ENCODE peak calls at places on chromosomes 7 and 10, in six cellular contexts. One of them, this sample, is unnamed.
A peak's percentile ranks its signal among the peaks of the same experiment; 100 is the strongest.

GRCh38 chr10:11404931-11405330 is 206.5 kb downstream of the USP6NL start:
- DNase-seq in Calu3: no peak
- DNase-seq in MCF 10A: no peak
- DNase-seq in HCT116: no peak
- DNase-seq in dorsolateral prefrontal cortex: no peak
- DNase-seq in Peyer's patch: no peak
- DNase-seq in this sample: no peak

GRCh38 chr7:108203433-108204002 is 73.4 kb upstream of the LAMB4 start:
- DNase-seq in MCF 10A: no peak
- DNase-seq in Calu3: no peak
- DNase-seq in Peyer's patch: no peak
- DNase-seq in HCT116: no peak
- DNase-seq in dorsolateral prefrontal cortex: no peak
- DNase-seq in this sample: no peak

GRCh38 chr10:85238676-85239075 is 910.3 kb downstream of the CCSER2 start:
- DNase-seq in Calu3: no peak
- DNase-seq in MCF 10A: no peak
- DNase-seq in Peyer's patch: no peak
- DNase-seq in HCT116: no peak
- DNase-seq in dorsolateral prefrontal cortex: no peak
- DNase-seq in this sample: no peak

GRCh38 chr7:149564340-149565095 is 66.9 kb upstream of the ZNF746 start:
- DNase-seq in dorsolateral prefrontal cortex: peak; percentile 31
- DNase-seq in MCF 10A: no peak
- DNase-seq in Peyer's patch: no peak
- DNase-seq in HCT116: no peak
- DNase-seq in Calu3: no peak
- DNase-seq in this sample: no peak

GRCh38 chr10:123781956-123782500 is 109.6 kb downstream of the CPXM2 start:
- DNase-seq in dorsolateral prefrontal cortex: no peak
- DNase-seq in HCT116: no peak
- DNase-seq in MCF 10A: no peak
- DNase-seq in Calu3: no peak
- DNase-seq in Peyer's patch: no peak
- DNase-seq in this sample: no peak

GRCh38 chr7:157538735-157539134 is 201.9 kb downstream of the DNAJB6 start:
- DNase-seq in Peyer's patch: no peak
- DNase-seq in dorsolateral prefrontal cortex: no peak
- DNase-seq in HCT116: no peak
- DNase-seq in MCF 10A: no peak
- DNase-seq in Calu3: no peak
- DNase-seq in this sample: no peak

GRCh38 chr7:155962191-155962967 is 150.1 kb upstream of the SHH start:
- DNase-seq in MCF 10A: peak; percentile 79
- DNase-seq in Peyer's patch: no peak
- DNase-seq in dorsolateral prefrontal cortex: no peak
- DNase-seq in HCT116: peak; percentile 84
- DNase-seq in Calu3: peak; percentile 70
- DNase-seq in this sample: no peak

GRCh38 chr7:116633131-116633988 is 38.6 kb upstream of the MET start:
- DNase-seq in Calu3: no peak
- DNase-seq in MCF 10A: peak; percentile 84
- DNase-seq in Peyer's patch: no peak
- DNase-seq in HCT116: no peak
- DNase-seq in dorsolateral prefrontal cortex: no peak
- DNase-seq in this sample: no peak

GRCh38 chr7:151686016-151686766 is 166.5 kb upstream of the RHEB start:
- DNase-seq in HCT116: no peak
- DNase-seq in Peyer's patch: no peak
- DNase-seq in dorsolateral prefrontal cortex: peak; percentile 35
- DNase-seq in MCF 10A: no peak
- DNase-seq in Calu3: no peak
- DNase-seq in this sample: no peak

GRCh38 chr7:51009716-51010496 is 227.2 kb upstream of the GRB10 start:
- DNase-seq in Calu3: no peak
- DNase-seq in HCT116: no peak
- DNase-seq in MCF 10A: peak; percentile 81
- DNase-seq in Peyer's patch: no peak
- DNase-seq in dorsolateral prefrontal cortex: no peak
- DNase-seq in this sample: peak; percentile 77

GRCh38 chr7:2024227-2024918 is 208.4 kb downstream of the MAD1L1 start:
- DNase-seq in Calu3: no peak
- DNase-seq in Peyer's patch: no peak
- DNase-seq in dorsolateral prefrontal cortex: no peak
- DNase-seq in MCF 10A: no peak
- DNase-seq in HCT116: no peak
- DNase-seq in this sample: no peak

GRCh38 chr10:29305031-29305335 is 16.1 kb downstream of the LYZL1 start:
- DNase-seq in MCF 10A: no peak
- DNase-seq in HCT116: no peak
- DNase-seq in Peyer's patch: no peak
- DNase-seq in Calu3: no peak
- DNase-seq in dorsolateral prefrontal cortex: no peak
- DNase-seq in this sample: no peak

GRCh38 chr10:88038268-88038667 is 174.8 kb downstream of the PTEN start:
- DNase-seq in Calu3: no peak
- DNase-seq in dorsolateral prefrontal cortex: no peak
- DNase-seq in Peyer's patch: no peak
- DNase-seq in MCF 10A: peak; percentile 74
- DNase-seq in HCT116: no peak
- DNase-seq in this sample: no peak

GRCh38 chr10:74518076-74518475 is 308.3 kb upstream of the KAT6B start:
- DNase-seq in HCT116: no peak
- DNase-seq in dorsolateral prefrontal cortex: no peak
- DNase-seq in MCF 10A: no peak
- DNase-seq in Peyer's patch: no peak
- DNase-seq in Calu3: no peak
- DNase-seq in this sample: no peak

GRCh38 chr10:78365711-78366110 is 332.0 kb downstream of the RPS24 start:
- DNase-seq in Calu3: no peak
- DNase-seq in Peyer's patch: no peak
- DNase-seq in HCT116: no peak
- DNase-seq in MCF 10A: no peak
- DNase-seq in dorsolateral prefrontal cortex: no peak
- DNase-seq in this sample: no peak

GRCh38 chr10:13977861-13978843 is 352.6 kb downstream of the FRMD4A start:
- DNase-seq in MCF 10A: peak; percentile 76
- DNase-seq in dorsolateral prefrontal cortex: no peak
- DNase-seq in Calu3: no peak
- DNase-seq in HCT116: no peak
- DNase-seq in Peyer's patch: no peak
- DNase-seq in this sample: no peak

GRCh38 chr10:124693801-124694416 is 50.3 kb downstream of the FAM53B start:
- DNase-seq in dorsolateral prefrontal cortex: peak; percentile 61
- DNase-seq in Peyer's patch: no peak
- DNase-seq in MCF 10A: no peak
- DNase-seq in Calu3: no peak
- DNase-seq in HCT116: no peak
- DNase-seq in this sample: no peak

DNA sequence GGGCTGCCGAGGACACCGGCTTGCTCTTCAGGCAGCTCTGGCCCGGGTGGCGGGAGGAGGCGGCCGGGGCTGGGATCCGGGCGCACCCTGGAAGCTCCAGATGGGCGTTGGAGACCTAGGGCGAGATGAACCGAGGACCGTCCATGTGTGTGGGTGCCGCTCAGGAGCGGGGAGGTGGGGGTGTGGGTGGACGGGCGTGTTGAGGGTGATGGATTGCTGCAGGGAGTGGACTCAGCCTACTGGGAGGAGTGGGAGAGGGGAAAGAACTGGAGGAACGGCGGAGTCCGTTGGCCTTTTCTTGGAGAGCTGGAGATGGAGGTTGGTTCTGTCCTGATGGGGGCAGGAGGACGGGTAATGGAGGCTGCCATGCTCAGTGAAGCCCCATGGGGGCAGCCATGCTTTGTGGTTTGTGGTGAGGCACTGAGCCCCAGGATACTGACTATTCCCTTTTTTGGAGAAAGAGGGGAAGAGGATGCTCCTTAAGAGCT is 27.1 kb downstream of the HIF1AN start:
- DNase-seq in dorsolateral prefrontal cortex: peak; percentile 5
- DNase-seq in MCF 10A: peak; percentile 38
- DNase-seq in HCT116: no peak
- DNase-seq in Calu3: peak; percentile 20
- DNase-seq in Peyer's patch: no peak
- DNase-seq in this sample: no peak
- TF ChIP-seq CTCF in dorsolateral prefrontal cortex: peak; percentile 37
- TF ChIP-seq CTCF in MCF 10A: peak; percentile 41
- TF ChIP-seq CTCF in HCT116: peak; percentile 64
- TF ChIP-seq CTCF in Calu3: no peak
- TF ChIP-seq CTCF in Peyer's patch: no peak
- TF ChIP-seq CTCF in this sample: peak; percentile 25

GRCh38 chr10:102540023-102540422 is 36.3 kb downstream of the SUFU start:
- DNase-seq in Calu3: no peak
- DNase-seq in dorsolateral prefrontal cortex: no peak
- DNase-seq in MCF 10A: peak; percentile 20
- DNase-seq in Peyer's patch: no peak
- DNase-seq in HCT116: peak; percentile 31
- DNase-seq in this sample: no peak
- TF ChIP-seq CTCF in Calu3: no peak
- TF ChIP-seq CTCF in dorsolateral prefrontal cortex: no peak
- TF ChIP-seq CTCF in MCF 10A: peak; percentile 29
- TF ChIP-seq CTCF in Peyer's patch: no peak
- TF ChIP-seq CTCF in HCT116: peak; percentile 21
- TF ChIP-seq CTCF in this sample: peak; percentile 40

DNA sequence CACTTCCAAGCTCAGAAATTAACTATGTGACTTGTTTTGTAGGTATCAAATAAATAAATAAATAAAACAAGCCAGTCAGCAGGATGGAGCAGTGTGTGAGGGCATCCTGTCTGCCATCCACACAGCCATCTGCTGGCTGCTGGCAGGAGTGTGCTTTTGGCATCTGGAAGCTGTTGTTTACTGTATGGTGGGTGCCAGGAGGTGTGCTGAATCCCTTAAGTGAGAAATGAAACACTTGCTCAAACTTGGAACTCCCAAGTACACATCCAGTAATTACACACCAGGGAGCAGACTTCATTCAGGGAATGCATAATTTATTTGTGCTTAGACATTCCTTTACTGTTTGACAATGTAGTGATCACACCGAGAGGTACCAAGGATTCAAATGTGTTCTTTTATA is 16.9 kb upstream of the TAX1BP1 start:
- DNase-seq in Calu3: peak; percentile 58
- DNase-seq in HCT116: no peak
- DNase-seq in Peyer's patch: no peak
- DNase-seq in dorsolateral prefrontal cortex: peak; percentile 4
- DNase-seq in MCF 10A: peak; percentile 33
- DNase-seq in this sample: no peak
- TF ChIP-seq CTCF in Calu3: no peak
- TF ChIP-seq CTCF in HCT116: peak; percentile 17
- TF ChIP-seq CTCF in Peyer's patch: no peak
- TF ChIP-seq CTCF in dorsolateral prefrontal cortex: no peak
- TF ChIP-seq CTCF in MCF 10A: peak; percentile 19
- TF ChIP-seq CTCF in this sample: peak; percentile 55

GRCh38 chr10:22346087-22346661 is 878 bp downstream of the SPAG6 start:
- DNase-seq in Calu3: no peak
- DNase-seq in HCT116: no peak
- DNase-seq in dorsolateral prefrontal cortex: no peak
- DNase-seq in Peyer's patch: no peak
- DNase-seq in MCF 10A: no peak
- DNase-seq in this sample: no peak

GRCh38 chr10:22344204-22344603 is 1.1 kb upstream of the SPAG6 start:
- DNase-seq in dorsolateral prefrontal cortex: no peak
- DNase-seq in MCF 10A: no peak
- DNase-seq in HCT116: no peak
- DNase-seq in Peyer's patch: no peak
- DNase-seq in Calu3: no peak
- DNase-seq in this sample: no peak

GRCh38 chr10:22343761-22344160 is 1.5 kb upstream of the SPAG6 start:
- DNase-seq in MCF 10A: no peak
- DNase-seq in dorsolateral prefrontal cortex: no peak
- DNase-seq in HCT116: no peak
- DNase-seq in Peyer's patch: no peak
- DNase-seq in Calu3: no peak
- DNase-seq in this sample: no peak

GRCh38 chr10:22344781-22345300 is 455 bp upstream of the SPAG6 start:
- DNase-seq in dorsolateral prefrontal cortex: no peak
- DNase-seq in Peyer's patch: no peak
- DNase-seq in Calu3: no peak
- DNase-seq in MCF 10A: no peak
- DNase-seq in HCT116: no peak
- DNase-seq in this sample: no peak

DNA sequence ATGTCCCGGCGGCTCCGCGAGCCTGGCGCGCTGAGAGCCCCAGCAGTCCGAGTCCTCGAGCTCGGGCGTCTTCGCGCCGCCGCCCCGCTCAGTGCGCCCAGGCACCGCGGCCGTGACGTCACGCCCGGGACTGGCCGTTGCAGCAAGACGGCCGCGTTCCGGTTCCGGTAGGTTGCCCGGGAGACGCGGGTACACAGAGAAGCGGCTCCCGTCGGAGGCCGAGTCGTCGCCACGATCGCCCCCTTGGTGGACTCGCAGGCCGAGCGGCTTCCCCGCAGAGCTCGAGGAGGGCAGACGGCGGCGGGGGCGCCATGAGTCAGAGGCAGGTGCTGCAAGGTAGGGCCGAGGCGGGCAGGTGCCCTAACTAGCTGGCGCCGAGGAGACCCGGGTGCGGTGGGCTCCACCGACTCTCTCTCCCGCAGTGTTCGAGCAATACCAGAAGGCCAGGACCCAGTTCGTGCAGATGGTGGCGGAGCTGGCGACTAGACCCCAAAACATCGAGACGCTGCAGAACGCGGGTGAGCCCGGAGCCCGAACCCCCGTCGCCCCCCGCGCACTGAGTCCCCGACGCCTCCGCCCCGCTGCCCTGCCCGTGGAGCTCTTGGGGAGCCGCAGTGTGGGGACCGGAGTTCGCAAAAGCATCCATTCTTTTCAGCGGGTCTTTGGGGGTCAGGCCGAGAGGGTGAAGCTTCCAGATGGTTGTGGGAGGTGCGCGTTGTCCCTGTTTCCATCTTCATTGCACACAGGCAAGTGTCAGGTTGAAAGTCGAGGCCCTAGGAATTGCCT is at the start of gene SPAG6:
- DNase-seq in HCT116: no peak
- DNase-seq in dorsolateral prefrontal cortex: no peak
- DNase-seq in Peyer's patch: no peak
- DNase-seq in MCF 10A: no peak
- DNase-seq in Calu3: no peak
- DNase-seq in this sample: peak; percentile 85
- TF ChIP-seq CTCF in HCT116: no peak
- TF ChIP-seq CTCF in dorsolateral prefrontal cortex: no peak
- TF ChIP-seq CTCF in Peyer's patch: no peak
- TF ChIP-seq CTCF in MCF 10A: no peak
- TF ChIP-seq CTCF in Calu3: no peak
- TF ChIP-seq CTCF in this sample: no peak

This sample was measured in osteocyte.